ENCODE peak calls at places on chromosomes 7 and 10, in four cellular contexts. One of them, this sample, is unnamed.
A peak's percentile ranks its signal among the peaks of the same experiment; 100 is the strongest.

GRCh38 chr7:1813394-1814088 is 143.5 kb downstream of the ELFN1 start:
- DNase-seq in breast epithelium: no peak
- DNase-seq in testis: no peak
- DNase-seq in vagina: no peak
- DNase-seq in this sample: no peak

GRCh38 chr10:33716461-33717267 is 382.2 kb upstream of the NRP1 start:
- DNase-seq in breast epithelium: no peak
- DNase-seq in testis: no peak
- DNase-seq in vagina: no peak
- DNase-seq in this sample: no peak

GRCh38 chr7:56063882-56064625 is at the start of gene SUMF2:
- DNase-seq in breast epithelium: peak; percentile 85
- DNase-seq in testis: peak; percentile 94
- DNase-seq in vagina: no peak
- DNase-seq in this sample: peak; percentile 94

GRCh38 chr10:93796167-93796566 is 38.4 kb downstream of the LGI1 start:
- DNase-seq in breast epithelium: no peak
- DNase-seq in testis: no peak
- DNase-seq in vagina: no peak
- DNase-seq in this sample: no peak

GRCh38 chr7:2114926-2115738 is 117.6 kb downstream of the MAD1L1 start:
- DNase-seq in breast epithelium: no peak
- DNase-seq in testis: no peak
- DNase-seq in vagina: no peak
- DNase-seq in this sample: no peak

GRCh38 chr10:95472304-95473088 is 88.7 kb downstream of the SORBS1 start:
- DNase-seq in breast epithelium: no peak
- DNase-seq in testis: no peak
- DNase-seq in vagina: no peak
- DNase-seq in this sample: no peak

GRCh38 chr10:103612462-103613365 is 119.2 kb downstream of the NEURL1 start:
- DNase-seq in breast epithelium: no peak
- DNase-seq in testis: no peak
- DNase-seq in vagina: no peak
- DNase-seq in this sample: no peak

GRCh38 chr10:11909618-11910017 is 86.5 kb downstream of the PROSER2 start:
- DNase-seq in breast epithelium: no peak
- DNase-seq in testis: no peak
- DNase-seq in vagina: no peak
- DNase-seq in this sample: no peak

GRCh38 chr7:87354749-87355148 is 9.3 kb downstream of the CROT start:
- DNase-seq in breast epithelium: no peak
- DNase-seq in testis: no peak
- DNase-seq in vagina: no peak
- DNase-seq in this sample: no peak

GRCh38 chr10:103333934-103334520 is 16.9 kb downstream of the PCGF6 start:
- DNase-seq in breast epithelium: no peak
- DNase-seq in testis: no peak
- DNase-seq in vagina: no peak
- DNase-seq in this sample: no peak

GRCh38 chr10:77629775-77630565 is 7.6 kb downstream of the KCNMA1 start:
- DNase-seq in breast epithelium: no peak
- DNase-seq in testis: no peak
- DNase-seq in vagina: no peak
- DNase-seq in this sample: no peak

GRCh38 chr7:1662101-1662500 is 8.0 kb upstream of the ELFN1 start:
- DNase-seq in breast epithelium: peak; percentile 39
- DNase-seq in testis: no peak
- DNase-seq in vagina: no peak
- DNase-seq in this sample: peak; percentile 45

GRCh38 chr7:92671502-92672169 is 81.4 kb upstream of the FAM133B start:
- DNase-seq in breast epithelium: no peak
- DNase-seq in testis: no peak
- DNase-seq in vagina: no peak
- DNase-seq in this sample: no peak

GRCh38 chr7:138170959-138171703 is 94.9 kb downstream of the AKR1D1 start:
- DNase-seq in breast epithelium: no peak
- DNase-seq in testis: no peak
- DNase-seq in vagina: no peak
- DNase-seq in this sample: no peak

GRCh38 chr10:97633921-97634320 is 621 bp upstream of the MORN4 start:
- DNase-seq in breast epithelium: no peak
- DNase-seq in testis: peak; percentile 30
- DNase-seq in vagina: no peak
- DNase-seq in this sample: no peak

GRCh38 chr10:33265621-33266020 is 68.8 kb downstream of the NRP1 start:
- DNase-seq in breast epithelium: no peak
- DNase-seq in testis: no peak
- DNase-seq in vagina: no peak
- DNase-seq in this sample: no peak

GRCh38 chr7:87013841-87014191 is 45.6 kb downstream of the ELAPOR2 start:
- DNase-seq in breast epithelium: no peak
- DNase-seq in testis: no peak
- DNase-seq in vagina: no peak
- DNase-seq in this sample: no peak

GRCh38 chr10:7008645-7009044 is 402.2 kb downstream of the SFMBT2 start:
- DNase-seq in breast epithelium: no peak
- DNase-seq in testis: no peak
- DNase-seq in vagina: no peak
- DNase-seq in this sample: no peak

GRCh38 chr7:128335730-128336129 is 8.0 kb downstream of the RBM28 start:
- DNase-seq in breast epithelium: no peak
- DNase-seq in testis: no peak
- DNase-seq in vagina: no peak
- DNase-seq in this sample: no peak

GRCh38 chr7:119010635-119011034 is 786.1 kb downstream of the ANKRD7 start:
- DNase-seq in breast epithelium: no peak
- DNase-seq in testis: no peak
- DNase-seq in vagina: no peak
- DNase-seq in this sample: no peak

GRCh38 chr10:36441557-36441956 is 683.8 kb upstream of the ANKRD30A start:
- DNase-seq in breast epithelium: no peak
- DNase-seq in testis: no peak
- DNase-seq in vagina: no peak
- DNase-seq in this sample: no peak

GRCh38 chr10:87095241-87095945 is 387 bp downstream of the SHLD2 start:
- DNase-seq in breast epithelium: peak; percentile 71
- DNase-seq in testis: peak; percentile 81
- DNase-seq in vagina: no peak
- DNase-seq in this sample: peak; percentile 90
- TF ChIP-seq POLR2A in breast epithelium: no peak
- TF ChIP-seq POLR2A in testis: no peak
- TF ChIP-seq POLR2A in vagina: no peak
- TF ChIP-seq POLR2A in this sample: no peak

GRCh38 chr10:79627075-79627474 is 16.3 kb downstream of the SFTPA1 start:
- DNase-seq in breast epithelium: no peak
- DNase-seq in testis: no peak
- DNase-seq in vagina: no peak
- DNase-seq in this sample: no peak

GRCh38 chr10:79628083-79628482 is 17.3 kb downstream of the SFTPA1 start:
- DNase-seq in breast epithelium: no peak
- DNase-seq in testis: no peak
- DNase-seq in vagina: no peak
- DNase-seq in this sample: no peak

GRCh38 chr10:79629955-79630327 is 19.2 kb downstream of the SFTPA1 start:
- DNase-seq in breast epithelium: no peak
- DNase-seq in testis: no peak
- DNase-seq in vagina: no peak
- DNase-seq in this sample: no peak

GRCh38 chr10:79628988-79629954 is 18.5 kb downstream of the SFTPA1 start:
- DNase-seq in breast epithelium: no peak
- DNase-seq in testis: no peak
- DNase-seq in vagina: no peak
- DNase-seq in this sample: no peak
- TF ChIP-seq POLR2A in breast epithelium: no peak
- TF ChIP-seq POLR2A in testis: no peak
- TF ChIP-seq POLR2A in vagina: no peak
- TF ChIP-seq POLR2A in this sample: no peak

GRCh38 chr10:75109459-75109778 is 2.0 kb upstream of the SAMD8 start:
- DNase-seq in breast epithelium: no peak
- DNase-seq in testis: peak; percentile 6
- DNase-seq in vagina: no peak
- DNase-seq in this sample: no peak

GRCh38 chr10:75107756-75108683 is 3.4 kb upstream of the SAMD8 start:
- DNase-seq in breast epithelium: no peak
- DNase-seq in testis: peak; percentile 6
- DNase-seq in vagina: no peak
- DNase-seq in this sample: peak; percentile 55

GRCh38 chr10:75111367-75111905 is at the start of gene SAMD8:
- DNase-seq in breast epithelium: peak; percentile 97
- DNase-seq in testis: peak; percentile 97
- DNase-seq in vagina: no peak
- DNase-seq in this sample: peak; percentile 99

GRCh38 chr10:75110006-75110632 is 1.3 kb upstream of the SAMD8 start:
- DNase-seq in breast epithelium: no peak
- DNase-seq in testis: no peak
- DNase-seq in vagina: no peak
- DNase-seq in this sample: no peak

GRCh38 chr10:75108684-75109458 is 2.6 kb upstream of the SAMD8 start:
- DNase-seq in breast epithelium: no peak
- DNase-seq in testis: peak; percentile 39
- DNase-seq in vagina: no peak
- DNase-seq in this sample: no peak
- TF ChIP-seq POLR2A in breast epithelium: no peak
- TF ChIP-seq POLR2A in testis: no peak
- TF ChIP-seq POLR2A in vagina: no peak
- TF ChIP-seq POLR2A in this sample: no peak

GRCh38 chr7:100736671-100737070 is 3.3 kb downstream of the ZAN start:
- DNase-seq in breast epithelium: no peak
- DNase-seq in testis: no peak
- DNase-seq in vagina: no peak
- DNase-seq in this sample: no peak
- TF ChIP-seq POLR2A in breast epithelium: no peak
- TF ChIP-seq POLR2A in testis: no peak
- TF ChIP-seq POLR2A in vagina: no peak
- TF ChIP-seq POLR2A in this sample: no peak

DNA sequence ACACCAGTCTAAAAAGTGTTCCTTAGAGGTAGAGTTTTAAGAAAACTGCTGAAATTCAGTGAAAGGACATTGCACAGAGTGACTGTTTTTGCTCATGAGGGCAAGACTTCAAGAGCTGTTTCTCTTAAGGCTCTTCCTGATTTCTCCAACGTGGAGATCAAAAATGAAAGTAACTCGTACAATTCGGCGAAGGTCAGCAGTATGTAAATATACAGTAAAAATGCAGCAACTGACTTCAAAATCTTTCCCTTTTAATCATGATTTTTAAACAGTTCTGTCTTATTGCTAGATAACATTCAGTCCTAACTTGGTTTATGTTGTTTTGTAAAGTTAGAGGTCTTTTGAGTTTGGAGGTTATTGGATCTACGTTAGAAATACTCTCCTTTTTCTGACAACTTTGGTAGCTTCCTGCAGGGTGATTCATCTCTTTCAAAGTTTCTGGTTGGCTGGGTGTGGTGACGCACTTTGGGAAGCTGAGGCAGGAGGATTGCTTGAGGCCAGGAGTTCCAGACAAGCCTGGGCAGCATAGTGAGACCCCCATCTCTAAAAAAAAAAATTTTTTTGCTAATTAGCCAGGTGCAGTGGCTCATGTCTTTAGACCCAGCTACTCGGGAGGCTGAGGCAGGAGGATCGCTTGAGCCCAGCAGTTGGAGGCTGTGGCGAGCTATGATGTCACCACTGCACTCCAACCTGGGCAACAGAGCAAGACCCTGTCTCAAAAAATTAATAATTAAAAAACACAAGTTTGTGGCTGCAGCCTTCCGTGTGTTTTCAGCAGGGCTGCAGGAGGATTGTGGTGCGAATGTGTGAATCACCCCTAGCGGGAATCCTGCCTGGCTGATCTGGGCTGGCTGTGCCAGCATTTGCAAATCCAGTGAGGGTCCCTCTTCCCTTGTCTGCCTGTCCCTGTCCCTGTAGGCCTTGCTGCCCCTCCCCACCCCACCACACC is 29.2 kb upstream of the AP5Z1 start:
- DNase-seq in breast epithelium: no peak
- DNase-seq in testis: no peak
- DNase-seq in vagina: no peak
- DNase-seq in this sample: no peak
- TF ChIP-seq POLR2A in breast epithelium: no peak
- TF ChIP-seq POLR2A in testis: no peak
- TF ChIP-seq POLR2A in vagina: no peak
- TF ChIP-seq POLR2A in this sample: no peak

GRCh38 chr10:68902382-68902781 is 1.3 kb downstream of the DDX50 start:
- DNase-seq in breast epithelium: no peak
- DNase-seq in testis: no peak
- DNase-seq in vagina: no peak
- DNase-seq in this sample: no peak

GRCh38 chr10:68901106-68901927 is at the start of gene DDX50:
- DNase-seq in breast epithelium: peak; percentile 96
- DNase-seq in testis: peak; percentile 99
- DNase-seq in vagina: peak; percentile 97
- DNase-seq in this sample: peak; percentile 99

GRCh38 chr10:68897336-68897741 is 3.8 kb upstream of the DDX50 start:
- DNase-seq in breast epithelium: no peak
- DNase-seq in testis: peak; percentile 72
- DNase-seq in vagina: no peak
- DNase-seq in this sample: no peak

GRCh38 chr10:68899186-68899745 is 1.8 kb upstream of the DDX50 start:
- DNase-seq in breast epithelium: no peak
- DNase-seq in testis: no peak
- DNase-seq in vagina: no peak
- DNase-seq in this sample: no peak

DNA sequence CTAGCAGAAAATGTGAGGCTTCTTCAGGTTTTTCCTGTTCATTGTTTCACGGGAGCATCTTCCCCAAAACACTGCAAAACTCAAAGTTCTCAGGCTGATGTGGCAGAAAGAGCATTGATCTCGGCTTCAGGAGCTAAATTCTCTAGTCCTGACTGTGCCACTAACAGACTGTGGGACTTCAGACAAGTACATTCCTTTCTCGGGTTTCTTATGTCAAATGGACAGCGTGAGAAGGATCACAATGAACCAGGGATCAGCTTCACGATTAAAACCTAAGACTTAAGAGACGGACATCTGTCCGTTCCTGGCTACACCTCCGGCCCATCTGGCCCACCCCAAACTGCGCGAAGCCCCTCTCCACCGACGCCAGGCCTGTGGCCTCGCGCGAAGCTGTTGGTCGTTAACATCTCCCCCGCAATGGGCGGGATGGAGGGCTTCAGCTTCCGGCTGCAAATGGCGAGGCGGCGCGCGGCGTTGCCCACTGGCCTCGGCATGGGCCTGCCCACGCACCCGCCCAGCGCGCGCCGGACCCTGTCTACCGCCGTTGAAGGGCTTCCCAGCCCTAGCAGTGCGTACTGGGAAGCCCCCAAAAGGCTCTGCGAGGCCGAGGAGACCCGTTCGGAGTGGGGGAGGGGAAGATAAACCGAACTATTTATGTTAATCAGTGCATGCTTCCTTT is 549 bp upstream of the DDX50 start:
- DNase-seq in breast epithelium: no peak
- DNase-seq in testis: no peak
- DNase-seq in vagina: no peak
- DNase-seq in this sample: no peak
- TF ChIP-seq POLR2A in breast epithelium: no peak
- TF ChIP-seq POLR2A in testis: no peak
- TF ChIP-seq POLR2A in vagina: no peak
- TF ChIP-seq POLR2A in this sample: peak; percentile 23

This sample was measured in sigmoid colon.